ENCODE peak calls at places on chromosomes 7 and 10, in eight cellular contexts. L is upper lobe of right lung, T is A549, C is ovary, S is fibroblast of mammary gland, U is dorsolateral prefrontal cortex, B is Panc1, G is IMR-90. V is an unnamed sample.

GRCh38 chr10:131609176-131609575 is 291.6 kb upstream of the PPP2R2D start:
- DNase-seq in L (no peak), T (no peak), C (no peak), S (no peak), U (no peak), B (no peak), G (no peak), V (peak; percentile 79)

GRCh38 chr7:47418910-47419309 is 163.0 kb downstream of the TNS3 start:
- DNase-seq in L (no peak), T (no peak), C (no peak), S (peak; percentile 70), U (no peak), B (no peak), G (peak; percentile 97), V (no peak)

GRCh38 chr10:55820071-55820470 is 541.0 kb downstream of the ZWINT start:
- DNase-seq in L (no peak), T (no peak), C (no peak), S (no peak), U (no peak), B (no peak), G (no peak), V (no peak)

GRCh38 chr10:79249156-79250121 is 97.8 kb upstream of the PPIF start:
- DNase-seq in L (no peak), T (no peak), C (no peak), S (no peak), U (no peak), B (no peak), G (no peak), V (no peak)

GRCh38 chr10:95235676-95236067 is 41.6 kb downstream of the ACSM6 start:
- DNase-seq in L (no peak), T (no peak), C (no peak), S (no peak), U (no peak), B (no peak), G (no peak), V (no peak)

GRCh38 chr10:79196470-79197461 is 128.0 kb downstream of the ZMIZ1 start:
- DNase-seq in L (peak; percentile 90), T (peak; percentile 82), C (peak; percentile 82), S (peak; percentile 54), U (peak; percentile 63), B (no peak), G (peak; percentile 47), V (no peak)

GRCh38 chr7:48760528-48761265 is 163.7 kb upstream of the CDC14C start:
- DNase-seq in L (no peak), T (no peak), C (no peak), S (peak; percentile 6), U (no peak), B (no peak), G (no peak), V (no peak)

GRCh38 chr10:12194752-12195271 is 879 bp downstream of the NUDT5 start:
- DNase-seq in L (peak; percentile 87), T (no peak), C (peak; percentile 30), S (peak; percentile 47), U (peak; percentile 33), B (no peak), G (peak; percentile 31), V (no peak)

GRCh38 chr7:151247611-151248176 is 800 bp downstream of the SMARCD3 start:
- DNase-seq in L (no peak), T (peak; percentile 36), C (peak; percentile 56), S (no peak), U (no peak), B (no peak), G (no peak), V (no peak)

GRCh38 chr7:98404840-98405239 is 4.0 kb upstream of the BAIAP2L1 start:
- DNase-seq in L (no peak), T (no peak), C (no peak), S (no peak), U (no peak), B (no peak), G (no peak), V (no peak)

GRCh38 chr10:122122493-122122892 is 133.5 kb downstream of the TACC2 start:
- DNase-seq in L (peak; percentile 47), T (no peak), C (no peak), S (no peak), U (no peak), B (no peak), G (no peak), V (no peak)

GRCh38 chr7:117194445-117194844 is 128.4 kb downstream of the WNT2 start:
- DNase-seq in L (no peak), T (no peak), C (no peak), S (no peak), U (no peak), B (no peak), G (no peak), V (no peak)

GRCh38 chr7:93043393-93043985 is 74.3 kb downstream of the SAMD9 start:
- DNase-seq in L (no peak), T (no peak), C (no peak), S (peak; percentile 87), U (no peak), B (no peak), G (peak; percentile 96), V (peak; percentile 93)

GRCh38 chr7:50324113-50324512 is 19.6 kb downstream of the IKZF1 start:
- DNase-seq in L (no peak), T (no peak), C (no peak), S (no peak), U (no peak), B (no peak), G (no peak), V (no peak)

GRCh38 chr7:107396990-107397389 is 72.9 kb upstream of the GPR22 start:
- DNase-seq in L (no peak), T (no peak), C (no peak), S (no peak), U (no peak), B (no peak), G (no peak), V (no peak)

GRCh38 chr7:74514131-74514591 is 60.5 kb downstream of the GTF2IRD1 start:
- DNase-seq in L (no peak), T (no peak), C (no peak), S (no peak), U (no peak), B (no peak), G (no peak), V (no peak)

GRCh38 chr7:116122972-116123595 is 87.3 kb upstream of the TES start:
- DNase-seq in L (no peak), T (peak; percentile 5), C (no peak), S (peak; percentile 65), U (no peak), B (peak; percentile 17), G (peak; percentile 66), V (no peak)

GRCh38 chr10:77872947-77873557 is 53.5 kb downstream of the DLG5 start:
- DNase-seq in L (no peak), T (no peak), C (no peak), S (no peak), U (no peak), B (no peak), G (no peak), V (no peak)

GRCh38 chr7:12674861-12675260 is 12.6 kb upstream of the ARL4A start:
- DNase-seq in L (no peak), T (no peak), C (no peak), S (peak; percentile 69), U (no peak), B (no peak), G (peak; percentile 61), V (no peak)

GRCh38 chr10:132306951-132307751 is 599 bp downstream of the STK32C start:
- DNase-seq in L (peak; percentile 88), T (peak; percentile 56), C (no peak), S (no peak), U (no peak), B (no peak), G (no peak), V (peak; percentile 91)

DNA sequence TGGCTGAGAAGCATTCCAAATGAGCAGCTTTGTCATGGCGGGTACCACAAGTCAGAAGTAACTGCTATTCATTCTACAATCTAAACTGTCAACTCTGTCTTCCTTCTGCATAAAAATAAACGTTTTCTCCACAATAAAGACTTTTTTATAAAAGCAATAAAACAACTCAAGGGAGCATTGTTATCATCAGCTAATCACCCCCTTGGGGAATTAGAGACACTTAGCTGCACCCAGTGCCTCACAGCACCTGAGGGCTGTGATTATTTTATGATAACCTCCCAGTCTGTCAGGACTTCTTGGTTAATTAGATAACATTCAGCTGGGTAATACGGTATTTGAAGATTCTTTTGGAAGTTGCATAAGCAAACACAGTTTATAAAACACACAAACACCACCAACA is 155.6 kb downstream of the PPP1R3A start:
- DNase-seq in L (no peak), T (no peak), C (no peak), S (no peak), U (no peak), B (no peak), G (no peak), V (no peak)
- TF ChIP-seq CTCF in L (no peak), T (no peak), C (no peak), S (no peak), U (no peak), B (no peak), G (no peak), V (no peak)

DNA sequence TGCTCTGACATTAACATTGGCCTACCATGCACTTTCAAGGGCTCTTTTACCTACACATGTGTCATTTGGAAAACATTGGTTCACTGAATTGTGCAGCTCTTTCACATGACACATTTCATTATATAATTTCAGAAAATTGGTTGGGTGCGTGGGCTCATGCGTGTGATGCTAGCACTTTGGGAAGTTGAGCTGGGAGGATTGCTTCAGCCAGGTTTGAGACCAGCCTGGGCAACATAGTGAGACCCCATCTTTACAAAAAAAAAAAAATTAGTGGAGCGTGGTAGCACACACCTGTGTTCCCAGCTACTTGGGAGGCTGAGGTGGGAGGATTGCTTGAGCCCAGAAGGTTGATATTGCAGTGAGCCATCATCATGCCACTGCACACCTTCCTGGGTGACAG is 3.9 kb downstream of the TASOR2 start:
- DNase-seq in L (no peak), T (no peak), C (no peak), S (no peak), U (no peak), B (no peak), G (no peak), V (no peak)
- TF ChIP-seq CTCF in L (no peak), T (no peak), C (no peak), S (no peak), U (no peak), B (no peak), G (no peak), V (no peak)

DNA sequence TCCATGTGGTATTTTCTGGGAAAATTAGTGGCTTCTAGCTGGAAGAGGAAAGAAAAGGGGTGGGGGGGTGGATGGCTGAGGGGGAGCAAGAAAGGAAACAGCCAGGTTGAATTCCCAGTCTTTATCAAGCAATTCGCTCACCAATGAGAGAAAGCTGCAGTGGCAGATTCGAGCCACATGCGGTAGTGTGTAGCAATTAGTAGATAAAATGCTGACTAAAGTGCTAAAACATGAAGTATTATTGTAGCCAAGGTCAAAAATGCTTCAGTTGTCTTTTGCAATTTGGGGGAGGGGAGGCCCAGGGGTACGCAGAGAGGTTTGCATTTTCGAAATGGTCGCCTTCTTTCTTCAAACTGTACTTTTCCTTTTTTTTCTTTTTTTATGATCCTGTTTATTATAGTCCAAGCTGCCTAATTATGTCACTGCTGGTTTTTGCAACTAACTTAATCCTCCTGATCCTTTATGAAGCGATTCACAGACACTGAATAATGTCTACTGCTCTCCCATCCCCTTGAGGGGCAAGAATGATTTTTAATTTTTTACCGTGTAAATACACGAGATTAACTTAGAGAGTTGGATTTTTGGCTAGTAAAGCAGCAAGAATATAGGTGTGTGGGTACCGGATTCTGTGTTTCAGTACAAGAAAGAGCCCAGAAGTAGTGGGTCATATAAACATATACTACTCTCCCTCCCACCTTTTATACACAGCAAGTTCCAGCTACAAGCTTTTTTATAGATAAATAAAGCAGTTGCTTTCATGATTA is 3.6 kb upstream of the ARID5B start:
- DNase-seq in L (no peak), T (peak; percentile 40), C (peak; percentile 34), S (peak; percentile 57), U (peak; percentile 80), B (no peak), G (peak; percentile 38), V (no peak)
- TF ChIP-seq CTCF in L (peak; percentile 48), T (no peak), C (peak; percentile 58), S (peak; percentile 41), U (peak; percentile 7), B (no peak), G (peak; percentile 28), V (no peak)

GRCh38 chr7:124456286-124456685 is 309.3 kb downstream of the GPR37 start:
- DNase-seq in L (no peak), T (no peak), C (no peak), S (no peak), U (no peak), B (no peak), G (no peak), V (no peak)
- TF ChIP-seq CTCF in L (no peak), T (no peak), C (no peak), S (no peak), U (no peak), B (no peak), G (no peak), V (no peak)

V was measured in chondrocyte.